ENCODE peak calls at places on chromosome 10, in seven cellular contexts. I is lung; E is GM23248; G is OCI-LY7; Z is fibroblast of pulmonary artery; O is cardiac muscle cell; Y is CD8-positive, alpha-beta memory T cell. T is an unnamed sample.

GRCh38 chr10:30553625-30554442 is 75.7 kb downstream of the LYZL2 start:
- DNase-seq in Y (no peak), E (peak), G (no peak), I (peak), Z (peak), O (peak), T (no peak)

GRCh38 chr10:97534746-97535367 is 36.1 kb downstream of the UBTD1 start:
- DNase-seq in E (peak), G (peak), Y (no peak), I (no peak), Z (peak), O (peak), T (no peak)

GRCh38 chr10:78856421-78856820 is 212.3 kb upstream of the ZMIZ1 start:
- DNase-seq in G (no peak), O (peak), Y (no peak), E (no peak), I (no peak), Z (peak), T (no peak)

GRCh38 chr10:100788027-100788900 is 42.9 kb downstream of the PAX2 start:
- DNase-seq in Y (no peak), I (no peak), O (no peak), Z (no peak), G (no peak), E (no peak), T (no peak)

GRCh38 chr10:60549686-60550085 is 160.0 kb upstream of the ANK3 start:
- DNase-seq in G (peak), O (peak), Y (no peak), Z (peak), E (peak), I (no peak), T (no peak)

GRCh38 chr10:88989824-88990527 is 622 bp upstream of the FAS start:
- DNase-seq in E (peak), Z (peak), G (no peak), Y (no peak), I (peak), O (peak), T (no peak)

GRCh38 chr10:106493166-106493565 is 671.3 kb downstream of the SORCS1 start:
- DNase-seq in E (no peak), Y (no peak), G (no peak), Z (no peak), I (no peak), O (no peak), T (no peak)

GRCh38 chr10:119859422-119860258 is 13.0 kb downstream of the MCMBP start:
- DNase-seq in I (no peak), E (peak), O (peak), Y (no peak), Z (peak), G (peak), T (no peak)

GRCh38 chr10:124511205-124512039 is 49.8 kb downstream of the LHPP start:
- DNase-seq in I (no peak), G (no peak), Z (no peak), Y (peak), O (no peak), E (no peak), T (no peak)

GRCh38 chr10:6701289-6701688 is 121.2 kb upstream of the PRKCQ start:
- DNase-seq in I (no peak), O (no peak), Z (no peak), G (no peak), Y (no peak), E (no peak), T (no peak)

GRCh38 chr10:49508249-49508648 is 30.7 kb downstream of the ERCC6 start:
- DNase-seq in G (no peak), I (no peak), E (no peak), Z (no peak), O (no peak), Y (peak), T (no peak)

GRCh38 chr10:48821692-48822091 is 117.9 kb downstream of the LRRC18 start:
- DNase-seq in G (no peak), E (peak), Y (no peak), Z (no peak), I (no peak), O (no peak), T (no peak)

GRCh38 chr10:86512137-86512536 is 9.5 kb downstream of the WAPL start:
- DNase-seq in O (no peak), I (no peak), E (no peak), Z (no peak), Y (no peak), G (no peak), T (no peak)

GRCh38 chr10:79392506-79393176 is 45.4 kb downstream of the PPIF start:
- DNase-seq in Z (no peak), Y (peak), E (no peak), I (no peak), O (no peak), G (no peak), T (no peak)

GRCh38 chr10:63634488-63635090 is 113.4 kb downstream of the REEP3 start:
- DNase-seq in Z (no peak), O (no peak), G (no peak), I (no peak), E (no peak), Y (no peak), T (no peak)

GRCh38 chr10:35493196-35494118 is 111.7 kb upstream of the GJD4 start:
- DNase-seq in G (peak), O (no peak), I (no peak), Z (no peak), Y (no peak), E (no peak), T (no peak)

GRCh38 chr10:125482108-125482507 is 200.9 kb downstream of the TEX36 start:
- DNase-seq in Y (no peak), Z (peak), G (no peak), I (no peak), E (no peak), O (no peak), T (no peak)

GRCh38 chr10:15060638-15061037 is 16.9 kb downstream of the OLAH start:
- DNase-seq in Y (no peak), O (no peak), E (no peak), I (no peak), G (no peak), Z (no peak), T (no peak)

GRCh38 chr10:71809628-71810027 is 36.3 kb upstream of the VSIR start:
- DNase-seq in G (no peak), E (no peak), I (no peak), Y (peak), O (no peak), Z (no peak), T (no peak)

GRCh38 chr10:6204063-6204340 is 1.3 kb downstream of the PFKFB3 start:
- DNase-seq in Z (no peak), E (peak), I (peak), G (peak), O (no peak), Y (peak), T (no peak)

GRCh38 chr10:125023269-125023668 is 81.3 kb downstream of the ZRANB1 start:
- DNase-seq in Z (no peak), O (no peak), Y (no peak), E (no peak), I (no peak), G (no peak), T (no peak)

GRCh38 chr10:18610517-18610916 is 40.9 kb downstream of the NSUN6 start:
- DNase-seq in G (no peak), Z (peak), O (peak), I (no peak), Y (no peak), E (peak), T (no peak)

GRCh38 chr10:91201213-91201996 is 19.1 kb upstream of the PCGF5 start:
- DNase-seq in I (no peak), Y (no peak), E (no peak), Z (no peak), G (peak), O (peak), T (no peak)

GRCh38 chr10:102241037-102241443 is 272 bp downstream of the PITX3 start:
- DNase-seq in I (no peak), Z (no peak), E (no peak), O (no peak), Y (no peak), G (no peak), T (no peak)

GRCh38 chr10:547591-548081 is 141.8 kb downstream of the DIP2C start:
- DNase-seq in I (no peak), E (no peak), Y (no peak), O (no peak), Z (no peak), G (no peak), T (no peak)

GRCh38 chr10:79275431-79275851 is 71.8 kb upstream of the PPIF start:
- DNase-seq in G (no peak), O (no peak), I (no peak), E (peak), Y (no peak), Z (no peak), T (no peak)

GRCh38 chr10:8927705-8928104 is 873.2 kb downstream of the GATA3 start:
- DNase-seq in O (no peak), E (no peak), Y (no peak), Z (no peak), I (no peak), G (no peak), T (no peak)

GRCh38 chr10:101075775-101076174 is 14.0 kb downstream of the KAZALD1 start:
- DNase-seq in Z (no peak), I (no peak), E (no peak), Y (no peak), O (no peak), G (peak), T (no peak)

GRCh38 chr10:119341236-119342016 is 134.1 kb downstream of the GRK5 start:
- DNase-seq in Y (peak), E (peak), O (peak), G (no peak), Z (peak), I (no peak), T (no peak)

GRCh38 chr10:111756541-111757061 is 427.0 kb downstream of the GPAM start:
- DNase-seq in E (peak), Y (no peak), Z (no peak), O (no peak), I (no peak), G (peak), T (peak)
- H3K4me3 ChIP-seq in E (peak), Y (no peak), Z (no peak), O (no peak), I (no peak), G (no peak), T (no peak)

DNA sequence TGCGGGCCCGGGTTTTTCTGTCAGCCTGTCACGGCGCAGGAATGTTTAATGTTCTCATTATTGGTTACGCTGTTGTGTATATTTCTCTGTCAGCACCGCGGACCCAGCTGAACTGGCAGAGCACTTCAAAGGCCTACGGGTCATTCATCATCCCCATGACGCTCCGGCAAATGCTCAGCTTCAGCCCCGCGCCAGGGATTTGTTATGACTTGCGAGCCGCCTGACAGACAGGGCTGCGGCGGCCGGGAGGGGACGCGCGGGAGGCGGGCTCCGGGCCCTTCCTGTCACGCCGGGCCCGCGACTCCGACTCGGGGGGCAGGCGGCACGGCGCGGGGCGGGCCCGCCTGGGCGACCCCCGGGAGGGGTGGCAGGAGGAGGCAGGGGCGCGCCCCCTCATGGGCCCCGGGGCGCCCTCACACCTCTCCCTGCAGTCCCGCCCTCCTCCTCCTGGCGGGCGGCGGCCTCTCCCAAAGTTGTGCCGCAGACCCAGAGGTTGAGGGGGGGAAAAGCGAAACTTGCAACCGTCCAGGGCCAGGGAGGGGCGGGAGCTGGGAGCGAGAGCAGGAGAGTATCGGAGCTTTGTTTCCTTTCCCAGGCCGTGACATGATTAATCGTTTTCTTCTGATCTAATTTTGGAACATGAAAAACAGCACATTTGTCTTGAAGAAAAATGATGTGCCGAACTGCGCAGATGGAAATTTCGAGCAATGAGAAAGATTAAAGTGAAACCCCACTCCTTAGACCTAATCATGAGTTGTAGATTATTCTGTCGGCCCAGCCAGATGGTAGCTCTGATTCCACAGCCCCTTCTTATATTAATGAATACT is 59.3 kb upstream of the COMTD1 start:
- DNase-seq in O (peak), I (peak), Y (peak), E (peak), Z (peak), G (no peak), T (no peak)
- H3K4me3 ChIP-seq in O (peak), I (peak), Y (peak), E (peak), Z (peak), G (no peak), T (peak)

GRCh38 chr10:114879093-114879492 is 57.5 kb downstream of the FHIP2A start:
- DNase-seq in O (peak), G (no peak), I (no peak), Z (peak), E (peak), Y (no peak), T (no peak)

GRCh38 chr10:114876602-114877300 is 55.2 kb downstream of the FHIP2A start:
- DNase-seq in Z (peak), I (peak), G (peak), E (peak), O (peak), Y (no peak), T (peak)

GRCh38 chr10:114874827-114875541 is 53.4 kb downstream of the FHIP2A start:
- DNase-seq in Y (no peak), I (no peak), O (peak), G (no peak), E (peak), Z (peak), T (no peak)

GRCh38 chr10:114877301-114877644 is 55.7 kb downstream of the FHIP2A start:
- DNase-seq in E (no peak), Y (no peak), I (no peak), Z (no peak), G (no peak), O (no peak), T (no peak)

GRCh38 chr10:114876169-114876568 is 54.6 kb downstream of the FHIP2A start:
- DNase-seq in G (no peak), Z (no peak), Y (no peak), E (no peak), O (no peak), I (no peak), T (no peak)
- H3K4me3 ChIP-seq in G (no peak), Z (no peak), Y (no peak), E (no peak), O (no peak), I (no peak), T (no peak)

DNA sequence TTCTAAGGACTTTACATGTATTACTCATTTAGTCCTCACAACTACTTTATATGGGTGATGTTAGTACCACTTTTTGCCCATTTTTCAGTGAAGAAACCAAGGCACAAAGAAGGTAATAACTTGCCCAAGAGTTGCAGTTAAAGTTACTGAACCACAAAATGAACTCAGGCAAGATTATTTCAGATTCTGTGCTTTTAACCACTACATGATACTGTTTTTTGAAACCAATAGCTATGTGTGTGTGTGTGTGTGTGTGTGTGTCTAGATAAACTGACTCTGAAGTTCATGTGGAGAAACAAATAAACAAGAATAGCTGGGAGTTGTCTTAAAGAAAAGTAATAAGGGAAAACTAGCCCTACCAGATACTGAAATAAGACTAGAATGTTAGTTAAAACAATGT is 60.8 kb upstream of the OIT3 start:
- DNase-seq in O (peak), I (no peak), G (no peak), Z (peak), E (no peak), Y (no peak), T (no peak)
- H3K4me3 ChIP-seq in O (no peak), I (no peak), G (no peak), Z (no peak), E (no peak), Y (no peak), T (no peak)

GRCh38 chr10:37857287-37858211 is at the start of gene ZNF248:
- DNase-seq in Z (peak), O (peak), I (peak), Y (peak), E (peak), G (peak), T (peak)
- H3K4me3 ChIP-seq in Z (peak), O (peak), I (peak), Y (peak), E (peak), G (peak), T (peak)

DNA sequence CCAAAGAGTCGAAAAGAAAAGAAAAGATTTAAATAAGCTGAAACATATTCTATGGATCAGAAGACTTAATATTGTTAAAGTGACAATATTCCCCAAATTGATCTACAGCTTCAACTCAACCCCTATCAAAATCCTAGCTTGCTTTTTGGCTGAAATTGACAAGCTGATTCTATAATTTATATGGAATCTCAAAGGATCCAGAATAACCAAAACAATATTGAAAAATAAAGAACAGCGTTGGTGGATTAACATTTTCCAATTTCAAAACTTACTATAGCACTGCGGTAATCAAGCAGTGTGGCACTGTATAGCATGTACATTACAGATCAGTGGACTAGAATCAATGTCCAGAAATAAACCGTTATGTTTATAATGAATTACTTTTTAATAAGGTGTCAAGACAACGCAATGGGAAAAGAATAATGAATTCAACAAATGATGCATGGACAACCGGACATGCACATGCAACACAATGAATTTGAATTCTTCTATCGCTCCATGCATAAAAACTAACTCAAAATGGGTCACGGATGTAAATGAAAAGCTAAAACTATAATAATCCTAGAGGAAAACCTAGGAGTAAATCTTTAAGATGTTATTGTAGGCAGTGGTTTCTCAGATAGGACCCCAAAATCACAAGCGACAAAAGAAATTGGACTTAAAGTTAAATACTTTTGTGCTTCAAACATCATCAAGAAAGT is 1.6 kb upstream of the ALOX5 start:
- DNase-seq in E (no peak), O (no peak), I (no peak), Z (no peak), Y (no peak), G (peak), T (no peak)
- H3K4me3 ChIP-seq in E (no peak), O (no peak), I (no peak), Z (no peak), Y (peak), G (peak), T (peak)

GRCh38 chr10:122348951-122349361 is 25.6 kb upstream of the PLEKHA1 start:
- DNase-seq in I (no peak), Z (no peak), Y (no peak), G (no peak), E (no peak), O (no peak), T (no peak)

GRCh38 chr10:122354391-122354790 is 20.1 kb upstream of the PLEKHA1 start:
- DNase-seq in G (no peak), I (no peak), O (no peak), E (no peak), Y (no peak), Z (no peak), T (no peak)

GRCh38 chr10:122350893-122351292 is 23.6 kb upstream of the PLEKHA1 start:
- DNase-seq in Y (no peak), Z (no peak), G (no peak), O (no peak), I (no peak), E (no peak), T (no peak)

GRCh38 chr10:122349758-122350355 is 24.7 kb upstream of the PLEKHA1 start:
- DNase-seq in Z (no peak), G (no peak), I (no peak), E (no peak), Y (no peak), O (no peak), T (no peak)

GRCh38 chr10:122352817-122353525 is 21.5 kb upstream of the PLEKHA1 start:
- DNase-seq in E (no peak), G (no peak), Z (no peak), Y (no peak), I (no peak), O (no peak), T (no peak)
- H3K4me3 ChIP-seq in E (no peak), G (no peak), Z (no peak), Y (no peak), I (no peak), O (no peak), T (no peak)

DNA sequence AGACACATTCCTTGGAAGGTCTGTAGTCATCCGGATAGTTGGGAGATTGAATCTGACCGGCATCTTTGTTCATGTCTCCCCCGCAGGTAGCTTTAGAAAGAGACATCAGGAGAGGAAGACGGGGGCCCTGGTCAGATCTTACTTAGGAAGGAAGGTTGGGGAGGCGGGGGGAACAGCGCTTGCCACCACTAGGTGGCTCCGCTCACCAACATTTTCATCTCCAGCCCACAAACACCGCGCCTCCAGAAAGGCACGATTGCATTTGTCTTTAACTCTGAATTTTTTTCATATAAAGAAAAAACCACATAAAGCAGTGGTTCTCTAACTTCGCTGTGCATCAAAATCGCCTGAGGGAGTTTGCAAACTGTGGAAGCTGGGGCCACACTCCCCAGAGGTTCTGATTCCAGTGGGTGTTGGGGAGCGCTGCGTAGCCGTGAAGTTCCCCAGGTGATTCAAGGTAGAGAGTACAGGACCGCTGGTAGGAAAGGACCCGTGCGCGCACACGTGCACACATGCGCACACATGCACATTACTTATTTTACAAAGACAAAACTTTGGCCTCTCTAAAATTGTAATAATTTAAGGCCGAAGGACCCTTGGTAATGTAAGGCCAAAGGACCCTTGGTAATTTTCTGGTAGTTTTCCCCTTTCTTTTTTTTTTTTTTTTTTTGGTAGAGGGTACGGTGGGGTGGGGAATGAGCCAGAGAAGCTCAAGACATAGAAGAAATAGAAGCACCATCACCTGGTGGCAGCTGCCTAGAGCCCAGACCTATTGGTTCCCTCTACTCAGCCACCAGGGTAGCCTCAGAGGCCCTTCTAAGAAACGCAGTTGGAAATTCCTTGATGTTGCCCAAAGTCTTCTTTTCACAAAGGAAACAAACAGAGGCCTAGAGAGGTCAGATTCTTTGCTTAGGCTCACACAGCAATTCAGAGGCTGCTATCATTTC is 37.4 kb upstream of the OPALIN start:
- DNase-seq in Z (peak), O (peak), G (peak), Y (peak), I (peak), E (peak), T (peak)
- H3K4me3 ChIP-seq in Z (no peak), O (no peak), G (no peak), Y (no peak), I (no peak), E (no peak), T (no peak)

T was measured in GM12864.